ENCODE peak calls at places on chromosomes 16 and 17, in eight cellular contexts. X is HCT116, C is adrenal gland, G is stomach, P is esophagus muscularis mucosa, S is sigmoid colon, W is heart left ventricle, I is body of pancreas. T is an unnamed sample.

GRCh38 chr16:87344931-87345631 is 27.9 kb upstream of the C16orf95 start:
- DNase-seq in X (no peak), C (no peak), G (peak; percentile 34), P (no peak), S (no peak), W (peak; percentile 56), I (no peak), T (no peak)

GRCh38 chr16:87951550-87952538 is 610 bp downstream of the BANP start:
- DNase-seq in X (no peak), C (no peak), G (no peak), P (no peak), S (no peak), W (no peak), I (peak; percentile 30), T (no peak)

GRCh38 chr17:19940722-19941464 is 36.7 kb downstream of the AKAP10 start:
- DNase-seq in X (no peak), C (no peak), G (no peak), P (no peak), S (no peak), W (no peak), I (no peak), T (no peak)

GRCh38 chr17:7001562-7001961 is 5.7 kb downstream of the ALOX12 start:
- DNase-seq in X (no peak), C (peak; percentile 67), G (no peak), P (no peak), S (peak; percentile 35), W (no peak), I (peak; percentile 41), T (no peak)

GRCh38 chr16:2086136-2086742 is 38.5 kb downstream of the TSC2 start:
- DNase-seq in X (no peak), C (peak; percentile 84), G (peak; percentile 36), P (no peak), S (no peak), W (no peak), I (no peak), T (no peak)

GRCh38 chr17:57541472-57542394 is 203.4 kb downstream of the CCDC182 start:
- DNase-seq in X (peak; percentile 50), C (peak; percentile 96), G (no peak), P (no peak), S (peak; percentile 80), W (peak; percentile 90), I (peak; percentile 12), T (no peak)

GRCh38 chr17:2749784-2750181 is 331 bp upstream of the CCDC92B start:
- DNase-seq in X (peak; percentile 38), C (peak; percentile 78), G (peak; percentile 78), P (no peak), S (no peak), W (peak; percentile 71), I (peak; percentile 83), T (no peak)

GRCh38 chr17:81909966-81910839 is 996 bp downstream of the PCYT2 start:
- DNase-seq in X (no peak), C (no peak), G (peak; percentile 62), P (no peak), S (peak; percentile 68), W (no peak), I (peak; percentile 39), T (no peak)

GRCh38 chr16:10728035-10728462 is 15.6 kb upstream of the NUBP1 start:
- DNase-seq in X (no peak), C (peak; percentile 54), G (no peak), P (peak; percentile 45), S (no peak), W (peak; percentile 34), I (peak; percentile 31), T (no peak)

GRCh38 chr16:47995354-47995753 is 160.4 kb downstream of the ABCC12 start:
- DNase-seq in X (no peak), C (no peak), G (no peak), P (no peak), S (no peak), W (no peak), I (no peak), T (no peak)

GRCh38 chr16:7888421-7888820 is 555.8 kb downstream of the RBFOX1 start:
- DNase-seq in X (no peak), C (no peak), G (no peak), P (peak; percentile 34), S (no peak), W (no peak), I (no peak), T (no peak)

GRCh38 chr17:68399638-68400403 is 57.5 kb downstream of the WIPI1 start:
- DNase-seq in X (no peak), C (peak; percentile 39), G (no peak), P (peak; percentile 64), S (peak; percentile 62), W (no peak), I (no peak), T (no peak)

GRCh38 chr17:62163847-62164246 is 98.8 kb upstream of the MED13 start:
- DNase-seq in X (peak; percentile 53), C (no peak), G (peak; percentile 86), P (no peak), S (no peak), W (no peak), I (peak; percentile 43), T (no peak)

GRCh38 chr16:53266156-53266555 is 168.1 kb upstream of the RBL2 start:
- DNase-seq in X (no peak), C (no peak), G (no peak), P (no peak), S (no peak), W (no peak), I (no peak), T (no peak)

GRCh38 chr16:88013091-88013609 is 61.9 kb downstream of the BANP start:
- DNase-seq in X (no peak), C (peak; percentile 46), G (peak; percentile 46), P (no peak), S (peak; percentile 56), W (no peak), I (no peak), T (no peak)

GRCh38 chr17:81867952-81868673 is 3.0 kb downstream of the ARHGDIA start:
- DNase-seq in X (peak; percentile 68), C (no peak), G (no peak), P (no peak), S (no peak), W (no peak), I (no peak), T (no peak)

GRCh38 chr17:8464941-8465340 is 29.3 kb downstream of the NDEL1 start:
- DNase-seq in X (no peak), C (peak; percentile 44), G (no peak), P (no peak), S (no peak), W (no peak), I (no peak), T (no peak)

GRCh38 chr17:8466873-8467272 is 31.2 kb downstream of the NDEL1 start:
- DNase-seq in X (no peak), C (peak; percentile 41), G (no peak), P (no peak), S (no peak), W (no peak), I (no peak), T (no peak)

GRCh38 chr17:8465381-8466158 is 29.9 kb downstream of the NDEL1 start:
- DNase-seq in X (no peak), C (peak; percentile 43), G (no peak), P (no peak), S (no peak), W (no peak), I (no peak), T (no peak)

GRCh38 chr17:8467527-8467926 is 31.8 kb downstream of the NDEL1 start:
- DNase-seq in X (no peak), C (peak; percentile 37), G (no peak), P (no peak), S (no peak), W (no peak), I (no peak), T (no peak)

DNA sequence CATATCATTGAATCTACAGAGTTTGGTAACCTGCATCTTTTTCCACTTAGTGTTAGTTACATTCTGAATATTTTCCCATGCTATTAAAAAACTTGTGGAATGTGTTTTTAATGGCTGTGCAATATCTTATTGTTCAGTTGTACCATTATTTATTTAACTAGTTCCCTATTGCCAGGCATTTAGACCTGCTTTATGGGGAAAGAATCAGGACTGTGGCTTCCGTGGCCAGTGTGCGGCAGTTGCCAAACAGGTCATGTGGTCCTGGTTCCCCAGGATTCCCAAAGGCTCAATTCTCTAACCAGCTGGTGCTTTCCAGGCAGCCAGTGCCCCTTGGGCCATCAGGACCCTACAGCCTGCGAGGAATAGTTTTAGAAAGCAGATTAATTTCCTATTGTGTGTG is 30.8 kb downstream of the NDEL1 start:
- DNase-seq in X (no peak), C (peak; percentile 47), G (no peak), P (no peak), S (no peak), W (no peak), I (no peak), T (no peak)
- H3K36me3 ChIP-seq in X (peaks cover 20% of the 10 kb centered on the region), C (peaks cover 42% of the 10 kb centered on the region), G (peaks cover 84% of the 10 kb centered on the region), P (peaks cover 66% of the 10 kb centered on the region), S (peaks cover 37% of the 10 kb centered on the region), W (peaks cover 69% of the 10 kb centered on the region), I (no peaks in the 10 kb centered on the region), T (peaks cover 85% of the 10 kb centered on the region)

GRCh38 chr16:89727406-89728120 is 6.2 kb downstream of the ZNF276 start:
- DNase-seq in X (no peak), C (no peak), G (no peak), P (no peak), S (no peak), W (no peak), I (no peak), T (no peak)
- TF ChIP-seq POLR2A in X (no peak), C (no peak), G (no peak), P (no peak), S (no peak), W (no peak), I (no peak), T (no peak)

GRCh38 chr16:75559564-75560372 is 3.7 kb upstream of the TMEM231 start:
- DNase-seq in X (no peak), C (no peak), G (no peak), P (no peak), S (no peak), W (no peak), I (no peak), T (no peak)

GRCh38 chr16:75555213-75555706 is 792 bp downstream of the TMEM231 start:
- DNase-seq in X (peak; percentile 86), C (peak; percentile 94), G (peak; percentile 67), P (no peak), S (peak; percentile 91), W (peak; percentile 91), I (peak; percentile 79), T (no peak)

GRCh38 chr16:75555707-75556512 is at the start of gene TMEM231:
- DNase-seq in X (peak; percentile 84), C (peak; percentile 99), G (peak; percentile 97), P (peak; percentile 99), S (peak; percentile 99), W (peak; percentile 99), I (peak; percentile 98), T (peak; percentile 84)

DNA sequence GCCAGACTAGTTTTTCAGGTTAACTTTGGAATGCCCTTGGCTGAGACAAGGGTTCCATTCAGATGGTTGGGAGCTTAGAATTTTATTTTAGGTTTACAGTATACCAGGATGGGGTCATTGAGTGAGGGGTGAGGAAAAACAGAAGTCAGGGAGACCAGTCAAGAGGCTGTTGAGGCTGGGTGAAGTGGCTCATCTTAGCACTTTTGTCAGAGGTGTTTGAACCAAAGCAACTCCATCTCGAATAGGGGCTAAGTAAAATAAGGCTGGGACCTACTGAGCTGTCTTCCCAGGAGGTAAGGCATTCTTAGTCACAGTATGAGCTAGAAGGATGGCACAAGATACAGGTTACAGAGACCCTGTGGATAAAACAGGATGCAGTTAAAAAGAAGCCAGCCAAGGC is 3.0 kb upstream of the TMEM231 start:
- DNase-seq in X (no peak), C (no peak), G (no peak), P (no peak), S (no peak), W (no peak), I (no peak), T (no peak)
- H3K36me3 ChIP-seq in X (no peaks in the 10 kb centered on the region), C (no peaks in the 10 kb centered on the region), G (no peaks in the 10 kb centered on the region), P (no peaks in the 10 kb centered on the region), S (no peaks in the 10 kb centered on the region), W (no peaks in the 10 kb centered on the region), I (no peaks in the 10 kb centered on the region), T (no peaks in the 10 kb centered on the region)

GRCh38 chr17:36722121-36722902 is 120.9 kb downstream of the MRM1 start:
- DNase-seq in X (no peak), C (peak; percentile 64), G (peak; percentile 54), P (no peak), S (peak; percentile 71), W (peak; percentile 43), I (peak; percentile 56), T (no peak)
- TF ChIP-seq POLR2A in X (no peak), C (no peak), G (no peak), P (no peak), S (no peak), W (peak; percentile 13), I (no peak), T (no peak)

T was measured in esophagus squamous epithelium.